ENCODE peak calls at places on chromosomes 1 and 21, in nine cellular contexts. One of them, this sample, is unnamed.

GRCh38 chr1:91569411-91570104 is 68.9 kb downstream of the CDC7 start:
- DNase-seq in neuronal stem cell: no peak
- DNase-seq in CD4-positive, alpha-beta memory T cell: no peak
- DNase-seq in WERI-Rb-1: no peak
- DNase-seq in cardiac muscle cell: peak; percentile 90
- DNase-seq in naive thymus-derived CD4-positive, alpha-beta T cell: no peak
- DNase-seq in T-helper 17 cell: no peak
- DNase-seq in tibial artery: peak; percentile 95
- DNase-seq in transverse colon: peak; percentile 55
- DNase-seq in this sample: no peak

GRCh38 chr1:58861076-58861475 is 77.2 kb upstream of the JUN start:
- DNase-seq in tibial artery: no peak
- DNase-seq in cardiac muscle cell: no peak
- DNase-seq in WERI-Rb-1: no peak
- DNase-seq in T-helper 17 cell: no peak
- DNase-seq in transverse colon: no peak
- DNase-seq in CD4-positive, alpha-beta memory T cell: no peak
- DNase-seq in naive thymus-derived CD4-positive, alpha-beta T cell: no peak
- DNase-seq in neuronal stem cell: no peak
- DNase-seq in this sample: no peak

GRCh38 chr1:39701092-39701460 is 9.8 kb upstream of the HPCAL4 start:
- DNase-seq in WERI-Rb-1: no peak
- DNase-seq in transverse colon: no peak
- DNase-seq in T-helper 17 cell: no peak
- DNase-seq in neuronal stem cell: no peak
- DNase-seq in CD4-positive, alpha-beta memory T cell: no peak
- DNase-seq in cardiac muscle cell: peak; percentile 93
- DNase-seq in naive thymus-derived CD4-positive, alpha-beta T cell: no peak
- DNase-seq in tibial artery: no peak
- DNase-seq in this sample: no peak

GRCh38 chr1:165717918-165718515 is 19.7 kb upstream of the ALDH9A1 start:
- DNase-seq in neuronal stem cell: peak; percentile 18
- DNase-seq in naive thymus-derived CD4-positive, alpha-beta T cell: peak; percentile 15
- DNase-seq in WERI-Rb-1: peak; percentile 49
- DNase-seq in CD4-positive, alpha-beta memory T cell: peak; percentile 13
- DNase-seq in cardiac muscle cell: peak; percentile 79
- DNase-seq in T-helper 17 cell: no peak
- DNase-seq in transverse colon: peak; percentile 60
- DNase-seq in tibial artery: no peak
- DNase-seq in this sample: peak; percentile 66

GRCh38 chr1:944341-945325 is 14.4 kb downstream of the NOC2L start:
- DNase-seq in WERI-Rb-1: peak; percentile 72
- DNase-seq in naive thymus-derived CD4-positive, alpha-beta T cell: no peak
- DNase-seq in T-helper 17 cell: no peak
- DNase-seq in neuronal stem cell: no peak
- DNase-seq in tibial artery: no peak
- DNase-seq in CD4-positive, alpha-beta memory T cell: no peak
- DNase-seq in cardiac muscle cell: peak; percentile 93
- DNase-seq in transverse colon: no peak
- DNase-seq in this sample: no peak

GRCh38 chr1:199404976-199405375 is 622.5 kb upstream of the NR5A2 start:
- DNase-seq in WERI-Rb-1: no peak
- DNase-seq in transverse colon: no peak
- DNase-seq in cardiac muscle cell: no peak
- DNase-seq in CD4-positive, alpha-beta memory T cell: no peak
- DNase-seq in tibial artery: no peak
- DNase-seq in T-helper 17 cell: no peak
- DNase-seq in neuronal stem cell: no peak
- DNase-seq in naive thymus-derived CD4-positive, alpha-beta T cell: no peak
- DNase-seq in this sample: no peak

GRCh38 chr1:41728403-41729202 is 190.1 kb downstream of the HIVEP3 start:
- DNase-seq in CD4-positive, alpha-beta memory T cell: no peak
- DNase-seq in T-helper 17 cell: peak; percentile 21
- DNase-seq in transverse colon: peak; percentile 55
- DNase-seq in neuronal stem cell: no peak
- DNase-seq in naive thymus-derived CD4-positive, alpha-beta T cell: no peak
- DNase-seq in cardiac muscle cell: no peak
- DNase-seq in WERI-Rb-1: peak; percentile 50
- DNase-seq in tibial artery: no peak
- DNase-seq in this sample: no peak

GRCh38 chr21:13368200-13368599 is 241.4 kb upstream of the POTED start:
- DNase-seq in naive thymus-derived CD4-positive, alpha-beta T cell: no peak
- DNase-seq in WERI-Rb-1: no peak
- DNase-seq in CD4-positive, alpha-beta memory T cell: no peak
- DNase-seq in transverse colon: no peak
- DNase-seq in tibial artery: no peak
- DNase-seq in neuronal stem cell: no peak
- DNase-seq in T-helper 17 cell: no peak
- DNase-seq in cardiac muscle cell: no peak
- DNase-seq in this sample: no peak

GRCh38 chr1:218760601-218761570 is 412.8 kb upstream of the LYPLAL1 start:
- DNase-seq in WERI-Rb-1: no peak
- DNase-seq in transverse colon: no peak
- DNase-seq in cardiac muscle cell: peak; percentile 23
- DNase-seq in neuronal stem cell: no peak
- DNase-seq in CD4-positive, alpha-beta memory T cell: no peak
- DNase-seq in naive thymus-derived CD4-positive, alpha-beta T cell: no peak
- DNase-seq in tibial artery: no peak
- DNase-seq in T-helper 17 cell: no peak
- DNase-seq in this sample: no peak

GRCh38 chr1:150815871-150816270 is 7.8 kb upstream of the CTSK start:
- DNase-seq in T-helper 17 cell: no peak
- DNase-seq in tibial artery: no peak
- DNase-seq in CD4-positive, alpha-beta memory T cell: no peak
- DNase-seq in transverse colon: no peak
- DNase-seq in WERI-Rb-1: no peak
- DNase-seq in naive thymus-derived CD4-positive, alpha-beta T cell: no peak
- DNase-seq in neuronal stem cell: no peak
- DNase-seq in cardiac muscle cell: no peak
- DNase-seq in this sample: no peak

GRCh38 chr1:92837062-92837461 is 5.2 kb downstream of the RPL5 start:
- DNase-seq in naive thymus-derived CD4-positive, alpha-beta T cell: no peak
- DNase-seq in WERI-Rb-1: no peak
- DNase-seq in cardiac muscle cell: no peak
- DNase-seq in tibial artery: no peak
- DNase-seq in T-helper 17 cell: no peak
- DNase-seq in CD4-positive, alpha-beta memory T cell: no peak
- DNase-seq in neuronal stem cell: no peak
- DNase-seq in transverse colon: no peak
- DNase-seq in this sample: no peak

GRCh38 chr1:37453647-37454046 is 20.7 kb upstream of the ZC3H12A start:
- DNase-seq in WERI-Rb-1: no peak
- DNase-seq in cardiac muscle cell: no peak
- DNase-seq in tibial artery: no peak
- DNase-seq in CD4-positive, alpha-beta memory T cell: no peak
- DNase-seq in neuronal stem cell: no peak
- DNase-seq in T-helper 17 cell: no peak
- DNase-seq in naive thymus-derived CD4-positive, alpha-beta T cell: no peak
- DNase-seq in transverse colon: no peak
- DNase-seq in this sample: no peak

GRCh38 chr1:66775646-66776045 is 23.4 kb downstream of the DYNLT5 start:
- DNase-seq in naive thymus-derived CD4-positive, alpha-beta T cell: no peak
- DNase-seq in neuronal stem cell: no peak
- DNase-seq in CD4-positive, alpha-beta memory T cell: no peak
- DNase-seq in transverse colon: no peak
- DNase-seq in cardiac muscle cell: no peak
- DNase-seq in tibial artery: no peak
- DNase-seq in WERI-Rb-1: no peak
- DNase-seq in T-helper 17 cell: no peak
- DNase-seq in this sample: no peak

GRCh38 chr1:66323958-66324357 is 210.0 kb upstream of the SGIP1 start:
- DNase-seq in WERI-Rb-1: no peak
- DNase-seq in cardiac muscle cell: no peak
- DNase-seq in T-helper 17 cell: no peak
- DNase-seq in CD4-positive, alpha-beta memory T cell: no peak
- DNase-seq in transverse colon: no peak
- DNase-seq in naive thymus-derived CD4-positive, alpha-beta T cell: no peak
- DNase-seq in neuronal stem cell: no peak
- DNase-seq in tibial artery: no peak
- DNase-seq in this sample: no peak

GRCh38 chr1:20992327-20993056 is 184.2 kb downstream of the EIF4G3 start:
- DNase-seq in naive thymus-derived CD4-positive, alpha-beta T cell: no peak
- DNase-seq in CD4-positive, alpha-beta memory T cell: no peak
- DNase-seq in neuronal stem cell: no peak
- DNase-seq in transverse colon: no peak
- DNase-seq in tibial artery: no peak
- DNase-seq in T-helper 17 cell: no peak
- DNase-seq in cardiac muscle cell: peak; percentile 38
- DNase-seq in WERI-Rb-1: no peak
- DNase-seq in this sample: no peak

GRCh38 chr1:175877939-175878730 is 134.7 kb upstream of the TNR start:
- DNase-seq in naive thymus-derived CD4-positive, alpha-beta T cell: no peak
- DNase-seq in T-helper 17 cell: no peak
- DNase-seq in cardiac muscle cell: no peak
- DNase-seq in neuronal stem cell: no peak
- DNase-seq in WERI-Rb-1: no peak
- DNase-seq in CD4-positive, alpha-beta memory T cell: no peak
- DNase-seq in transverse colon: no peak
- DNase-seq in tibial artery: peak; percentile 69
- DNase-seq in this sample: no peak

GRCh38 chr1:161421456-161421855 is 53.8 kb upstream of the CFAP126 start:
- DNase-seq in WERI-Rb-1: no peak
- DNase-seq in CD4-positive, alpha-beta memory T cell: no peak
- DNase-seq in naive thymus-derived CD4-positive, alpha-beta T cell: no peak
- DNase-seq in transverse colon: no peak
- DNase-seq in tibial artery: no peak
- DNase-seq in T-helper 17 cell: no peak
- DNase-seq in cardiac muscle cell: no peak
- DNase-seq in neuronal stem cell: no peak
- DNase-seq in this sample: no peak

GRCh38 chr21:28127390-28127789 is 865.3 kb downstream of the LTN1 start:
- DNase-seq in naive thymus-derived CD4-positive, alpha-beta T cell: no peak
- DNase-seq in neuronal stem cell: no peak
- DNase-seq in CD4-positive, alpha-beta memory T cell: no peak
- DNase-seq in transverse colon: no peak
- DNase-seq in WERI-Rb-1: no peak
- DNase-seq in T-helper 17 cell: no peak
- DNase-seq in tibial artery: no peak
- DNase-seq in cardiac muscle cell: no peak
- DNase-seq in this sample: no peak
- H3K9me3 ChIP-seq in naive thymus-derived CD4-positive, alpha-beta T cell: no peaks in the 10 kb centered on the region
- H3K9me3 ChIP-seq in neuronal stem cell: no peaks in the 10 kb centered on the region
- H3K9me3 ChIP-seq in CD4-positive, alpha-beta memory T cell: no peaks in the 10 kb centered on the region
- H3K9me3 ChIP-seq in transverse colon: no peaks in the 10 kb centered on the region
- H3K9me3 ChIP-seq in WERI-Rb-1: peaks cover 2% of the 10 kb centered on the region
- H3K9me3 ChIP-seq in T-helper 17 cell: no peaks in the 10 kb centered on the region
- H3K9me3 ChIP-seq in tibial artery: no peaks in the 10 kb centered on the region
- H3K9me3 ChIP-seq in cardiac muscle cell: no peaks in the 10 kb centered on the region
- H3K9me3 ChIP-seq in this sample: no peaks in the 10 kb centered on the region

GRCh38 chr1:248243204-248243603 is 12.0 kb downstream of the OR2M4 start:
- DNase-seq in CD4-positive, alpha-beta memory T cell: peak; percentile 14
- DNase-seq in transverse colon: no peak
- DNase-seq in WERI-Rb-1: peak; percentile 27
- DNase-seq in neuronal stem cell: no peak
- DNase-seq in T-helper 17 cell: no peak
- DNase-seq in tibial artery: no peak
- DNase-seq in naive thymus-derived CD4-positive, alpha-beta T cell: peak; percentile 25
- DNase-seq in cardiac muscle cell: peak; percentile 17
- DNase-seq in this sample: peak; percentile 15
- H3K9me3 ChIP-seq in CD4-positive, alpha-beta memory T cell: no peaks in the 10 kb centered on the region
- H3K9me3 ChIP-seq in transverse colon: no peaks in the 10 kb centered on the region
- H3K9me3 ChIP-seq in WERI-Rb-1: no peaks in the 10 kb centered on the region
- H3K9me3 ChIP-seq in neuronal stem cell: no peaks in the 10 kb centered on the region
- H3K9me3 ChIP-seq in T-helper 17 cell: no peaks in the 10 kb centered on the region
- H3K9me3 ChIP-seq in tibial artery: no peaks in the 10 kb centered on the region
- H3K9me3 ChIP-seq in naive thymus-derived CD4-positive, alpha-beta T cell: no peaks in the 10 kb centered on the region
- H3K9me3 ChIP-seq in cardiac muscle cell: no peaks in the 10 kb centered on the region
- H3K9me3 ChIP-seq in this sample: peaks cover 28% of the 10 kb centered on the region

GRCh38 chr1:29565490-29565889 is 329.2 kb downstream of the PTPRU start:
- DNase-seq in T-helper 17 cell: no peak
- DNase-seq in neuronal stem cell: no peak
- DNase-seq in CD4-positive, alpha-beta memory T cell: no peak
- DNase-seq in transverse colon: no peak
- DNase-seq in tibial artery: no peak
- DNase-seq in naive thymus-derived CD4-positive, alpha-beta T cell: no peak
- DNase-seq in WERI-Rb-1: no peak
- DNase-seq in cardiac muscle cell: no peak
- DNase-seq in this sample: no peak

GRCh38 chr1:29567257-29567656 is 330.9 kb downstream of the PTPRU start:
- DNase-seq in T-helper 17 cell: no peak
- DNase-seq in WERI-Rb-1: no peak
- DNase-seq in transverse colon: no peak
- DNase-seq in CD4-positive, alpha-beta memory T cell: no peak
- DNase-seq in naive thymus-derived CD4-positive, alpha-beta T cell: no peak
- DNase-seq in cardiac muscle cell: no peak
- DNase-seq in neuronal stem cell: no peak
- DNase-seq in tibial artery: no peak
- DNase-seq in this sample: no peak

GRCh38 chr1:29563092-29563491 is 326.8 kb downstream of the PTPRU start:
- DNase-seq in WERI-Rb-1: no peak
- DNase-seq in T-helper 17 cell: no peak
- DNase-seq in naive thymus-derived CD4-positive, alpha-beta T cell: no peak
- DNase-seq in transverse colon: no peak
- DNase-seq in neuronal stem cell: no peak
- DNase-seq in tibial artery: no peak
- DNase-seq in cardiac muscle cell: no peak
- DNase-seq in CD4-positive, alpha-beta memory T cell: no peak
- DNase-seq in this sample: no peak

GRCh38 chr1:29559055-29559454 is 322.7 kb downstream of the PTPRU start:
- DNase-seq in neuronal stem cell: no peak
- DNase-seq in tibial artery: no peak
- DNase-seq in naive thymus-derived CD4-positive, alpha-beta T cell: no peak
- DNase-seq in WERI-Rb-1: no peak
- DNase-seq in T-helper 17 cell: no peak
- DNase-seq in CD4-positive, alpha-beta memory T cell: no peak
- DNase-seq in transverse colon: no peak
- DNase-seq in cardiac muscle cell: no peak
- DNase-seq in this sample: no peak

DNA sequence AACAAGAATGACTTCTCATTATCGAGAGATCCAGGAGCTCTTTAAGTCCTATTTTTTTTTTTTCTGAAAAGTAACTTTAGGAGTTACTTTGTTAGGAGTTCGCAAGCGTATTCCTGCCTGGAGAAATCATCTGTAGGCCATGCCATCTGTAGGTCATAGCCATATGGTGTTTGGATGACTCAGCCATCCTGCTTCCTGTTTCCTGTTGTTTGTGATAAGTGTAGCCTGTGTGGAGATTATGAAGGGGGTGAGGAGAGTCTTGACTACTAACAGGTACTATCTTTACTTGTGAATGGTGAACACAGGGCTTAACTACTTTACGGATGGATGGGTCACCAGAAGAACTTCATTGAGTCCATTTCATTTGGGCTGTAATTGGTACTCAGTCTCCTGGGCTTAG is 327.2 kb downstream of the PTPRU start:
- DNase-seq in T-helper 17 cell: no peak
- DNase-seq in transverse colon: no peak
- DNase-seq in cardiac muscle cell: peak; percentile 41
- DNase-seq in WERI-Rb-1: no peak
- DNase-seq in tibial artery: no peak
- DNase-seq in naive thymus-derived CD4-positive, alpha-beta T cell: no peak
- DNase-seq in CD4-positive, alpha-beta memory T cell: no peak
- DNase-seq in neuronal stem cell: no peak
- DNase-seq in this sample: no peak
- H3K9me3 ChIP-seq in T-helper 17 cell: peaks cover 9% of the 10 kb centered on the region
- H3K9me3 ChIP-seq in transverse colon: peaks cover 26% of the 10 kb centered on the region
- H3K9me3 ChIP-seq in cardiac muscle cell: no peaks in the 10 kb centered on the region
- H3K9me3 ChIP-seq in WERI-Rb-1: peaks cover 25% of the 10 kb centered on the region
- H3K9me3 ChIP-seq in tibial artery: peaks cover 28% of the 10 kb centered on the region
- H3K9me3 ChIP-seq in naive thymus-derived CD4-positive, alpha-beta T cell: peaks cover 7% of the 10 kb centered on the region
- H3K9me3 ChIP-seq in CD4-positive, alpha-beta memory T cell: no peaks in the 10 kb centered on the region
- H3K9me3 ChIP-seq in neuronal stem cell: no peaks in the 10 kb centered on the region
- H3K9me3 ChIP-seq in this sample: peaks cover 7% of the 10 kb centered on the region

GRCh38 chr1:227621211-227621610 is 57.9 kb downstream of the ZNF678 start:
- DNase-seq in transverse colon: no peak
- DNase-seq in CD4-positive, alpha-beta memory T cell: no peak
- DNase-seq in naive thymus-derived CD4-positive, alpha-beta T cell: no peak
- DNase-seq in neuronal stem cell: no peak
- DNase-seq in cardiac muscle cell: no peak
- DNase-seq in WERI-Rb-1: no peak
- DNase-seq in T-helper 17 cell: no peak
- DNase-seq in tibial artery: no peak
- DNase-seq in this sample: no peak

GRCh38 chr1:227622739-227623475 is 59.6 kb downstream of the ZNF678 start:
- DNase-seq in tibial artery: no peak
- DNase-seq in CD4-positive, alpha-beta memory T cell: no peak
- DNase-seq in WERI-Rb-1: no peak
- DNase-seq in transverse colon: no peak
- DNase-seq in naive thymus-derived CD4-positive, alpha-beta T cell: no peak
- DNase-seq in cardiac muscle cell: no peak
- DNase-seq in T-helper 17 cell: no peak
- DNase-seq in neuronal stem cell: no peak
- DNase-seq in this sample: no peak
- H3K9me3 ChIP-seq in tibial artery: peaks cover 40% of the 10 kb centered on the region
- H3K9me3 ChIP-seq in CD4-positive, alpha-beta memory T cell: peaks cover 5% of the 10 kb centered on the region
- H3K9me3 ChIP-seq in WERI-Rb-1: no peaks in the 10 kb centered on the region
- H3K9me3 ChIP-seq in transverse colon: peaks cover 28% of the 10 kb centered on the region
- H3K9me3 ChIP-seq in naive thymus-derived CD4-positive, alpha-beta T cell: peaks cover 8% of the 10 kb centered on the region
- H3K9me3 ChIP-seq in cardiac muscle cell: peaks cover 5% of the 10 kb centered on the region
- H3K9me3 ChIP-seq in T-helper 17 cell: peaks cover 13% of the 10 kb centered on the region
- H3K9me3 ChIP-seq in neuronal stem cell: peaks cover 63% of the 10 kb centered on the region
- H3K9me3 ChIP-seq in this sample: peaks cover 4% of the 10 kb centered on the region